ENCODE peak calls at places on chromosome 2, in nine cellular contexts. B is uterus, T is fibroblast of lung, U is sigmoid colon, W is ovary, C is GM23248, F is psoas muscle, E is adipocyte, A is breast epithelium. H is an unnamed sample. For H3K4me1, the result is how much of the 10 kb centered on the place peaks cover.

GRCh38 chr2:120423167-120423943 is 77.4 kb downstream of the INHBB start:
- DNase-seq in C (no peak), T (no peak), A (peak), B (no peak), F (no peak), E (peak), U (no peak), W (no peak), H (peak)

GRCh38 chr2:180776924-180777323 is 203.5 kb upstream of the UBE2E3 start:
- DNase-seq in W (no peak), B (no peak), U (no peak), F (no peak), E (no peak), C (peak), A (no peak), T (peak), H (no peak)

GRCh38 chr2:134799936-134800335 is 38.5 kb upstream of the ACMSD start:
- DNase-seq in F (no peak), B (no peak), U (no peak), W (no peak), T (no peak), A (no peak), C (no peak), E (no peak), H (no peak)

GRCh38 chr2:86064006-86064405 is 41.7 kb downstream of the POLR1A start:
- DNase-seq in A (no peak), E (peak), W (no peak), C (peak), U (no peak), F (no peak), T (peak), B (no peak), H (no peak)

GRCh38 chr2:121309801-121310200 is 24.8 kb upstream of the TFCP2L1 start:
- DNase-seq in T (no peak), F (no peak), E (no peak), C (no peak), A (no peak), B (no peak), U (peak), W (no peak), H (peak)

GRCh38 chr2:58853420-58853819 is 612.3 kb upstream of the FANCL start:
- DNase-seq in U (no peak), T (no peak), F (no peak), B (no peak), E (no peak), C (no peak), W (no peak), A (no peak), H (no peak)

GRCh38 chr2:85308951-85309555 is 18.7 kb downstream of the TGOLN2 start:
- DNase-seq in B (peak), C (peak), T (peak), A (no peak), W (peak), F (peak), E (peak), U (peak), H (peak)

GRCh38 chr2:159513745-159514144 is 102.6 kb downstream of the BAZ2B start:
- DNase-seq in U (no peak), B (no peak), A (no peak), F (no peak), T (no peak), C (no peak), E (no peak), W (no peak), H (no peak)

GRCh38 chr2:38099096-38099997 is 23.4 kb upstream of the CYP1B1 start:
- DNase-seq in A (no peak), B (no peak), U (no peak), C (no peak), F (no peak), W (no peak), E (peak), T (no peak), H (no peak)

GRCh38 chr2:17878222-17879136 is at the start of gene KCNS3:
- DNase-seq in B (peak), E (peak), W (no peak), U (peak), A (peak), C (peak), T (peak), F (peak), H (peak)

GRCh38 chr2:12465631-12466135 is 251.1 kb upstream of the TRIB2 start:
- DNase-seq in W (peak), C (no peak), A (no peak), T (no peak), F (no peak), B (no peak), E (no peak), U (no peak), H (no peak)

GRCh38 chr2:119195001-119195400 is 28.6 kb upstream of the STEAP3 start:
- DNase-seq in W (no peak), F (no peak), C (no peak), U (no peak), E (no peak), T (no peak), B (no peak), A (no peak), H (peak)

GRCh38 chr2:230423851-230424458 is 8.0 kb downstream of the SP100 start:
- DNase-seq in F (no peak), U (no peak), E (peak), B (no peak), A (no peak), T (peak), W (no peak), C (peak), H (peak)

GRCh38 chr2:102418421-102418961 is 4.5 kb upstream of the IL18RAP start:
- DNase-seq in U (no peak), T (peak), E (no peak), A (no peak), C (peak), B (no peak), F (no peak), W (no peak), H (no peak)

GRCh38 chr2:232200195-232200594 is 178.4 kb upstream of the ALPP start:
- DNase-seq in C (no peak), A (no peak), B (no peak), E (no peak), T (no peak), W (no peak), U (no peak), F (no peak), H (no peak)

GRCh38 chr2:234558642-234559041 is 61.8 kb upstream of the ARL4C start:
- DNase-seq in U (no peak), C (no peak), A (no peak), B (no peak), T (peak), E (no peak), F (no peak), W (no peak), H (no peak)

GRCh38 chr2:60460577-60461420 is 92.7 kb downstream of the BCL11A start:
- DNase-seq in B (no peak), U (no peak), T (no peak), E (no peak), W (no peak), F (no peak), A (no peak), C (no peak), H (no peak)

GRCh38 chr2:134120718-134121630 is 132.9 kb upstream of the MGAT5 start:
- DNase-seq in F (peak), E (peak), W (peak), A (peak), B (peak), U (peak), C (peak), T (peak), H (peak)

GRCh38 chr2:152555048-152555447 is 162.2 kb downstream of the PRPF40A start:
- DNase-seq in A (no peak), W (no peak), C (no peak), F (no peak), U (no peak), E (no peak), T (no peak), B (no peak), H (no peak)

GRCh38 chr2:216888907-216889622 is 29.2 kb upstream of the TNP1 start:
- DNase-seq in A (no peak), W (no peak), F (peak), C (no peak), E (no peak), B (no peak), U (peak), T (no peak), H (no peak)

GRCh38 chr2:228875152-228875875 is 395.8 kb downstream of the PID1 start:
- DNase-seq in F (no peak), W (no peak), B (no peak), A (no peak), C (peak), E (peak), T (peak), U (no peak), H (no peak)

GRCh38 chr2:76197842-76198448 is 487.2 kb upstream of the GCFC2 start:
- DNase-seq in T (peak), F (no peak), E (peak), W (peak), A (peak), C (peak), B (no peak), U (peak), H (peak)

GRCh38 chr2:71700041-71700879 is 246.9 kb downstream of the DYSF start:
- DNase-seq in C (no peak), W (no peak), F (no peak), A (peak), B (no peak), T (no peak), U (peak), E (no peak), H (no peak)

GRCh38 chr2:113857454-113857853 is 32.4 kb upstream of the ACTR3 start:
- DNase-seq in B (no peak), W (no peak), A (no peak), T (no peak), U (no peak), E (no peak), C (no peak), F (no peak), H (no peak)

GRCh38 chr2:151849413-151850010 is 21.3 kb upstream of the ARL5A start:
- DNase-seq in E (no peak), T (peak), B (no peak), C (no peak), F (no peak), U (no peak), W (no peak), A (no peak), H (no peak)

GRCh38 chr2:162732946-162733698 is 105.4 kb downstream of the KCNH7 start:
- DNase-seq in U (no peak), C (no peak), A (peak), E (no peak), F (no peak), W (no peak), B (no peak), T (peak), H (no peak)

GRCh38 chr2:200306969-200307811 is 697 bp downstream of the SPATS2L start:
- DNase-seq in F (peak), C (peak), A (no peak), T (peak), E (peak), B (peak), W (peak), U (peak), H (peak)

GRCh38 chr2:236363878-236364277 is 99.7 kb upstream of the ASB18 start:
- DNase-seq in U (no peak), B (no peak), E (no peak), F (no peak), C (no peak), T (no peak), A (no peak), W (no peak), H (no peak)

GRCh38 chr2:172623249-172623965 is 67.5 kb downstream of the PDK1 start:
- DNase-seq in C (peak), F (no peak), B (no peak), A (no peak), W (no peak), T (peak), E (peak), U (no peak), H (no peak)

GRCh38 chr2:235672720-235673119 is 178.9 kb downstream of the AGAP1 start:
- DNase-seq in U (no peak), A (no peak), T (no peak), F (no peak), W (no peak), E (no peak), C (no peak), B (no peak), H (no peak)

GRCh38 chr2:55419236-55419513 is 481 bp downstream of the CCDC88A start:
- DNase-seq in W (no peak), C (peak), T (peak), B (no peak), U (no peak), E (peak), F (peak), A (no peak), H (no peak)

GRCh38 chr2:13605266-13605665 is 888.5 kb downstream of the TRIB2 start:
- DNase-seq in W (no peak), F (no peak), T (no peak), U (no peak), E (peak), A (no peak), B (no peak), C (no peak), H (no peak)

GRCh38 chr2:48345176-48345575 is 184.8 kb upstream of the STON1 start:
- DNase-seq in E (peak), A (no peak), B (no peak), T (no peak), W (no peak), U (no peak), F (no peak), C (no peak), H (no peak)

GRCh38 chr2:68765739-68766377 is 31.2 kb downstream of the ARHGAP25 start:
- DNase-seq in U (no peak), C (no peak), B (no peak), T (peak), A (no peak), F (no peak), W (no peak), E (no peak), H (no peak)
- H3K4me1 ChIP-seq in U (under half), C (under half), B (under half), T (under half), A (under half), F (under half), W (under half), E (under half), H (under half)

GRCh38 chr2:197269815-197270214 is 40.8 kb downstream of the ANKRD44 start:
- DNase-seq in W (no peak), E (no peak), U (no peak), T (no peak), F (no peak), C (no peak), B (no peak), A (no peak), H (no peak)

GRCh38 chr2:197273485-197273884 is 37.1 kb downstream of the ANKRD44 start:
- DNase-seq in A (peak), E (no peak), F (peak), B (no peak), U (no peak), W (no peak), C (no peak), T (peak), H (peak)

GRCh38 chr2:197274349-197274748 is 36.2 kb downstream of the ANKRD44 start:
- DNase-seq in E (no peak), A (no peak), W (no peak), T (no peak), B (no peak), F (no peak), C (no peak), U (no peak), H (no peak)

GRCh38 chr2:197269173-197269572 is 41.4 kb downstream of the ANKRD44 start:
- DNase-seq in B (no peak), W (no peak), F (no peak), T (peak), C (peak), A (no peak), U (no peak), E (no peak), H (no peak)

DNA sequence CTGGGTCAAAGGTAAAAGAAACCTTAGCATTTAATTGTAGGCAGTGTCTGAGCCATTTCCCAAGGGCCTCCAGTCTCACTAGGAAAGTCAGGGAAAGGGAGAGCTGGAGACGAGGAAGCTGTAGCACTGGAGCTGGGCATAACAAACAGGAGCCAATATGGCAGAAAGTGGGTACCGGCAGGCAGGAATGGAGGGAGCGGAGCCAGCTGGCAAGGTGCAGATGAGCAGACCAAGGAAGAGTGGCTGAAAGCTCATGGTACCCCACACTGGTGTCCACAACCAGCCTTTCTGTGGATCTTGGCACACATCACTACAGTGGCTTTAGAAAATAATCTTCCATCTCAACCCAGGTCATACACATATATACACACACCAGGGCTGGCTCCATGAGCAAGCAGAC is 40.0 kb downstream of the ANKRD44 start:
- DNase-seq in E (no peak), W (no peak), A (no peak), B (no peak), C (no peak), F (no peak), U (no peak), T (no peak), H (no peak)
- H3K4me1 ChIP-seq in E (under half), W (under half), A (under half), B (under half), C (under half), F (under half), U (half or more), T (under half), H (under half)

GRCh38 chr2:20576598-20577115 is 74.2 kb downstream of the HS1BP3 start:
- DNase-seq in E (no peak), A (no peak), W (no peak), T (no peak), C (no peak), F (no peak), B (no peak), U (no peak), H (no peak)
- H3K4me1 ChIP-seq in E (under half), A (under half), W (under half), T (under half), C (under half), F (under half), B (under half), U (under half), H (under half)

GRCh38 chr2:65377556-65378307 is 54.7 kb downstream of the SPRED2 start:
- DNase-seq in F (no peak), E (peak), A (no peak), W (no peak), B (no peak), U (no peak), C (peak), T (peak), H (peak)
- H3K4me1 ChIP-seq in F (under half), E (under half), A (under half), W (under half), B (under half), U (under half), C (under half), T (under half), H (half or more)

DNA sequence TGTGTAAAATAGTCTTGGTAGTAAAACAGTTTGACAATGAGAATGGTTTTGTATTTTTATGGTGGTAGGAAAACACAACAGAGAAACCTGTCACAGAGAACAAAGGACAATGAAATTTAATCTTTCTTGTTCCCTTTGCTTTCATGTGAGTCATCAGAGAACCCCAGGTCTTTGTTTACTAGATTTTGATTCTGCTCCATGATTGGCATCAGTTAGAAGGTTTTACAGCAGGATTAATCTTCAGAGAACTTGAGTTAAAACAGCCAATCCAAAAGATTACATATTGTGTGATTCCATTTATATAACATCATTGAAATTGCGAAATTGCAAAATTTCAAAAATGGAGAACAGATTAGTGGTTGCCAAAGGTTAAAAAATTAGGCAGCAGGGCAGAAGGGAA is 2.5 kb downstream of the APLF start:
- DNase-seq in F (no peak), A (no peak), T (no peak), W (no peak), C (peak), U (no peak), E (peak), B (no peak), H (no peak)
- H3K4me1 ChIP-seq in F (under half), A (under half), T (under half), W (under half), C (under half), U (under half), E (under half), B (under half), H (under half)

GRCh38 chr2:39484620-39485495 is 47.8 kb upstream of the MAP4K3 start:
- DNase-seq in U (no peak), B (no peak), F (no peak), A (no peak), C (no peak), W (no peak), E (no peak), T (no peak), H (no peak)
- H3K4me1 ChIP-seq in U (under half), B (under half), F (under half), A (under half), C (under half), W (under half), E (under half), T (under half), H (under half)